ENCODE peak calls at places on chromosome 22, in five cellular contexts. One of them, this sample, is unnamed.

GRCh38 chr22:42296381-42296853 is 26.0 kb upstream of the TCF20 start:
- DNase-seq in choroid plexus epithelial cell: no peak
- DNase-seq in IMR-90: no peak
- DNase-seq in HuH-7.5: no peak
- DNase-seq in activated naive CD4-positive, alpha-beta T cell: peak; percentile 38
- DNase-seq in this sample: no peak

GRCh38 chr22:37703906-37704305 is 7.1 kb downstream of the TRIOBP start:
- DNase-seq in activated naive CD4-positive, alpha-beta T cell: no peak
- DNase-seq in IMR-90: peak; percentile 28
- DNase-seq in choroid plexus epithelial cell: no peak
- DNase-seq in HuH-7.5: no peak
- DNase-seq in this sample: no peak

GRCh38 chr22:33922268-33922667 is 2.0 kb upstream of the LARGE1 start:
- DNase-seq in activated naive CD4-positive, alpha-beta T cell: no peak
- DNase-seq in HuH-7.5: no peak
- DNase-seq in IMR-90: peak; percentile 34
- DNase-seq in choroid plexus epithelial cell: peak; percentile 35
- DNase-seq in this sample: peak; percentile 9

GRCh38 chr22:42844756-42845155 is 12.3 kb downstream of the ARFGAP3 start:
- DNase-seq in HuH-7.5: no peak
- DNase-seq in IMR-90: peak; percentile 39
- DNase-seq in activated naive CD4-positive, alpha-beta T cell: no peak
- DNase-seq in choroid plexus epithelial cell: no peak
- DNase-seq in this sample: no peak

GRCh38 chr22:47307326-47307725 is 544.9 kb downstream of the TBC1D22A start:
- DNase-seq in HuH-7.5: no peak
- DNase-seq in activated naive CD4-positive, alpha-beta T cell: no peak
- DNase-seq in IMR-90: peak; percentile 57
- DNase-seq in choroid plexus epithelial cell: peak; percentile 31
- DNase-seq in this sample: no peak

GRCh38 chr22:31853736-31854500 is 90.4 kb upstream of the YWHAH start:
- DNase-seq in activated naive CD4-positive, alpha-beta T cell: no peak
- DNase-seq in HuH-7.5: no peak
- DNase-seq in choroid plexus epithelial cell: no peak
- DNase-seq in IMR-90: peak; percentile 30
- DNase-seq in this sample: no peak

GRCh38 chr22:19166421-19166820 is 12.1 kb downstream of the SLC25A1 start:
- DNase-seq in choroid plexus epithelial cell: no peak
- DNase-seq in HuH-7.5: no peak
- DNase-seq in activated naive CD4-positive, alpha-beta T cell: no peak
- DNase-seq in IMR-90: no peak
- DNase-seq in this sample: no peak

GRCh38 chr22:36056980-36057379 is 28.4 kb upstream of the RBFOX2 start:
- DNase-seq in HuH-7.5: no peak
- DNase-seq in IMR-90: peak; percentile 56
- DNase-seq in activated naive CD4-positive, alpha-beta T cell: no peak
- DNase-seq in choroid plexus epithelial cell: no peak
- DNase-seq in this sample: peak; percentile 37

GRCh38 chr22:37802310-37803194 is 5.2 kb upstream of the GCAT start:
- DNase-seq in HuH-7.5: peak; percentile 75
- DNase-seq in IMR-90: peak; percentile 39
- DNase-seq in choroid plexus epithelial cell: peak; percentile 60
- DNase-seq in activated naive CD4-positive, alpha-beta T cell: no peak
- DNase-seq in this sample: no peak

GRCh38 chr22:50516068-50516467 is 8.0 kb downstream of the NCAPH2 start:
- DNase-seq in IMR-90: no peak
- DNase-seq in choroid plexus epithelial cell: no peak
- DNase-seq in HuH-7.5: no peak
- DNase-seq in activated naive CD4-positive, alpha-beta T cell: no peak
- DNase-seq in this sample: no peak

GRCh38 chr22:50622723-50623327 is 5.1 kb downstream of the ARSA start:
- DNase-seq in choroid plexus epithelial cell: no peak
- DNase-seq in activated naive CD4-positive, alpha-beta T cell: no peak
- DNase-seq in IMR-90: no peak
- DNase-seq in HuH-7.5: no peak
- DNase-seq in this sample: no peak

GRCh38 chr22:17972385-17973181 is 51.8 kb downstream of the MICAL3 start:
- DNase-seq in activated naive CD4-positive, alpha-beta T cell: no peak
- DNase-seq in choroid plexus epithelial cell: peak; percentile 74
- DNase-seq in IMR-90: peak; percentile 85
- DNase-seq in HuH-7.5: peak; percentile 38
- DNase-seq in this sample: peak; percentile 82

GRCh38 chr22:48141301-48141700 is 1378.9 kb downstream of the TBC1D22A start:
- DNase-seq in HuH-7.5: no peak
- DNase-seq in choroid plexus epithelial cell: no peak
- DNase-seq in IMR-90: no peak
- DNase-seq in activated naive CD4-positive, alpha-beta T cell: no peak
- DNase-seq in this sample: no peak

GRCh38 chr22:44890416-44891292 is 119.2 kb downstream of the PHF21B start:
- DNase-seq in activated naive CD4-positive, alpha-beta T cell: no peak
- DNase-seq in choroid plexus epithelial cell: no peak
- DNase-seq in HuH-7.5: no peak
- DNase-seq in IMR-90: no peak
- DNase-seq in this sample: no peak

GRCh38 chr22:35862697-35863096 is 145.0 kb downstream of the APOL5 start:
- DNase-seq in IMR-90: no peak
- DNase-seq in choroid plexus epithelial cell: no peak
- DNase-seq in activated naive CD4-positive, alpha-beta T cell: no peak
- DNase-seq in HuH-7.5: no peak
- DNase-seq in this sample: no peak

GRCh38 chr22:49305215-49305965 is 522.3 kb downstream of the BRD1 start:
- DNase-seq in activated naive CD4-positive, alpha-beta T cell: peak; percentile 58
- DNase-seq in choroid plexus epithelial cell: peak; percentile 2
- DNase-seq in HuH-7.5: peak; percentile 59
- DNase-seq in IMR-90: no peak
- DNase-seq in this sample: no peak

GRCh38 chr22:46542011-46542985 is 4.9 kb upstream of the CELSR1 start:
- DNase-seq in IMR-90: peak; percentile 50
- DNase-seq in choroid plexus epithelial cell: peak; percentile 73
- DNase-seq in activated naive CD4-positive, alpha-beta T cell: peak; percentile 56
- DNase-seq in HuH-7.5: peak; percentile 91
- DNase-seq in this sample: no peak

GRCh38 chr22:49307870-49308269 is 519.8 kb downstream of the BRD1 start:
- DNase-seq in HuH-7.5: no peak
- DNase-seq in IMR-90: no peak
- DNase-seq in activated naive CD4-positive, alpha-beta T cell: no peak
- DNase-seq in choroid plexus epithelial cell: no peak
- DNase-seq in this sample: no peak

This sample was measured in astrocyte.